ENCODE peak calls at places on chromosomes 13 and 19, in eight cellular contexts. H, U, C, O, W, Y, X and M are unnamed samples.

GRCh38 chr13:113595131-113595530 is 10.6 kb downstream of the TFDP1 start:
- DNase-seq in H (no peak), U (peak; percentile 15), C (peak; percentile 1), O (no peak), W (no peak), Y (no peak), X (no peak), M (peak; percentile 6)

GRCh38 chr13:94020833-94021232 is 458.6 kb downstream of the DCT start:
- DNase-seq in H (no peak), U (no peak), C (no peak), O (no peak), W (no peak), Y (no peak), X (no peak), M (no peak)

GRCh38 chr13:40517486-40518311 is 148.7 kb downstream of the FOXO1 start:
- DNase-seq in H (no peak), U (no peak), C (no peak), O (no peak), W (peak; percentile 26), Y (no peak), X (no peak), M (no peak)

GRCh38 chr13:30918662-30919405 is 12.8 kb downstream of the MEDAG start:
- DNase-seq in H (no peak), U (no peak), C (no peak), O (no peak), W (no peak), Y (no peak), X (no peak), M (no peak)

GRCh38 chr19:17841810-17842662 is 5.7 kb downstream of the JAK3 start:
- DNase-seq in H (peak; percentile 78), U (peak; percentile 71), C (peak; percentile 74), O (no peak), W (peak; percentile 79), Y (no peak), X (peak; percentile 76), M (peak; percentile 69)

GRCh38 chr13:41017744-41018582 is 1.2 kb downstream of the ELF1 start:
- DNase-seq in H (no peak), U (no peak), C (no peak), O (no peak), W (peak; percentile 66), Y (no peak), X (no peak), M (no peak)

GRCh38 chr19:7397687-7398086 is 49.0 kb downstream of the ARHGEF18 start:
- DNase-seq in H (no peak), U (no peak), C (no peak), O (no peak), W (no peak), Y (no peak), X (no peak), M (no peak)

GRCh38 chr13:78762825-78763224 is 103.9 kb upstream of the OBI1 start:
- DNase-seq in H (no peak), U (no peak), C (no peak), O (no peak), W (no peak), Y (no peak), X (no peak), M (no peak)

DNA sequence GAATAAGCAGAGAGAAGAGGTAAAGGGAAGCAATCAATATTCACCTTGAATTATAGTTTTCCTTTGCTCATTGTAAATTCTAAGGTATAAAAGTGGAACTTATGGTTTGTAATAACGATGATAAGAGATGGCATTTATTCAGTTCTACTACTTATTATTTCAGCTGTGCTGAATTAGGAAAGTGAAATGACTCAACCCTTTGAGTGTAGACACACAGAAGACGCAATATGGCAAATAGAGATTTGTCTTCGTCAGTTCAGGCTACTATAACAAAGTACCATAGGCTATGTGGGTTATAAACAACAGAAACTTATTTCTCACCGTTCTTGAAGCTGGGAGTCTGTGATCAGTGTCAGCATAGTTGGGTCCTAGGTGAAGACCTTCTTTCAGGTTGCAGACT is 713.0 kb upstream of the PCDH9 start:
- DNase-seq in H (no peak), U (no peak), C (no peak), O (no peak), W (no peak), Y (no peak), X (no peak), M (no peak)
- H3K27ac ChIP-seq in H (no peak overlapping the region), U (no peak overlapping the region), C (no peak overlapping the region), O (no peak overlapping the region), W (no peak overlapping the region), Y (no peak overlapping the region), X (no peak overlapping the region), M (no peak overlapping the region)

GRCh38 chr19:43425567-43426392 is 11.1 kb downstream of the TEX101 start:
- DNase-seq in H (no peak), U (peak; percentile 90), C (no peak), O (no peak), W (peak; percentile 7), Y (no peak), X (no peak), M (no peak)
- TF ChIP-seq CTCF in H (peak; percentile 23), U (peak; percentile 23), C (no peak), O (no peak), W (peak; percentile 68), Y (peak; percentile 44), X (peak; percentile 29), M (peak; percentile 50)

GRCh38 chr19:47729799-47730520 is 15.4 kb upstream of the NOP53 start:
- DNase-seq in H (peak; percentile 89), U (peak; percentile 58), C (peak; percentile 83), O (no peak), W (no peak), Y (no peak), X (peak; percentile 88), M (no peak)
- H3K4me3 ChIP-seq in H (peak overlapping the region; percentile 24), U (no peak overlapping the region), C (no peak overlapping the region), O (peak overlapping the region; percentile 72), W (no peak overlapping the region), Y (no peak overlapping the region), X (peak overlapping the region; percentile 26), M (no peak overlapping the region)

GRCh38 chr13:23506071-23506820 is 64.0 kb upstream of the TNFRSF19 start:
- DNase-seq in H (peak; percentile 37), U (no peak), C (no peak), O (no peak), W (no peak), Y (no peak), X (no peak), M (no peak)
- H3K27ac ChIP-seq in H (peak overlapping the region; percentile 50), U (no peak overlapping the region), C (no peak overlapping the region), O (no peak overlapping the region), W (no peak overlapping the region), Y (no peak overlapping the region), X (peak overlapping the region; percentile 59), M (no peak overlapping the region)

DNA sequence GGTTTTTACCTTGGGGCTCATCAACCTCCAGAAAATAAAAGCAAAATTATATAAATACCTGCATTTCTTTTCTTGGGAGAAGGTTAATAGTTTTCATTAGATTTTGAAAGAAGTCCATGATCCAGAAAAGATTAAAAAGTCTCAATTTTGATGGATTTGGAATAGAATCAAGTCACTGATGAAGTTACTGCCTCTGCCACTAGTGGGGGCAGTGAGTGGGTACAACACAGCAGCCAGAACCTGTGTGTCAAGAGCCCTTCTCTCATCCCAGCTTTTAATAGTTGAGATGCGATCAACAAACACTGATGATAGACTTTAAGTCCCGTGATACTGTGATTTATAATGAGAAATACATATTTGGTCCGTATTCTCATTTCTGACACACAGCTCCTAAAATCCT is 686.7 kb downstream of the DIAPH3 start:
- DNase-seq in H (no peak), U (no peak), C (no peak), O (no peak), W (peak; percentile 5), Y (no peak), X (no peak), M (peak; percentile 7)
- TF ChIP-seq CTCF in H (peak; percentile 26), U (no peak), C (no peak), O (no peak), W (peak; percentile 71), Y (no peak), X (peak; percentile 29), M (peak; percentile 19)

GRCh38 chr19:4596033-4596904 is 36.8 kb upstream of the SEMA6B start:
- DNase-seq in H (no peak), U (no peak), C (peak; percentile 78), O (no peak), W (no peak), Y (no peak), X (no peak), M (peak; percentile 85)

GRCh38 chr19:4598712-4599111 is 39.2 kb upstream of the SEMA6B start:
- DNase-seq in H (no peak), U (no peak), C (no peak), O (no peak), W (no peak), Y (no peak), X (no peak), M (no peak)

GRCh38 chr19:4597278-4597974 is 37.9 kb upstream of the SEMA6B start:
- DNase-seq in H (no peak), U (no peak), C (no peak), O (no peak), W (no peak), Y (no peak), X (no peak), M (peak; percentile 75)

GRCh38 chr19:4600082-4600481 is 39.2 kb upstream of the TNFAIP8L1 start:
- DNase-seq in H (no peak), U (no peak), C (no peak), O (no peak), W (no peak), Y (no peak), X (no peak), M (no peak)

GRCh38 chr19:4597975-4598671 is 38.6 kb upstream of the SEMA6B start:
- DNase-seq in H (peak; percentile 55), U (peak; percentile 53), C (no peak), O (no peak), W (peak; percentile 75), Y (peak; percentile 33), X (no peak), M (peak; percentile 82)
- H3K4me3 ChIP-seq in H (peak overlapping the region; percentile 8), U (peak overlapping the region; percentile 10), C (no peak overlapping the region), O (peak overlapping the region; percentile 35), W (peak overlapping the region; percentile 53), Y (no peak overlapping the region), X (peak overlapping the region; percentile 27), M (peak overlapping the region; percentile 41)

GRCh38 chr19:9140159-9140874 is at the start of gene ZNF317:
- DNase-seq in H (peak; percentile 94), U (peak; percentile 98), C (peak; percentile 95), O (peak; percentile 94), W (peak; percentile 96), Y (peak; percentile 84), X (peak; percentile 95), M (peak; percentile 89)
- H3K27ac ChIP-seq in H (peak within 1 kb of the TSS; percentile 81), U (peak within 1 kb of the TSS; percentile 86), C (peak within 1 kb of the TSS; percentile 90), O (peak within 1 kb of the TSS; percentile 75), W (peak within 1 kb of the TSS; percentile 37), Y (peak within 1 kb of the TSS; percentile 86), X (peak within 1 kb of the TSS; percentile 88), M (peak within 1 kb of the TSS; percentile 88)

DNA sequence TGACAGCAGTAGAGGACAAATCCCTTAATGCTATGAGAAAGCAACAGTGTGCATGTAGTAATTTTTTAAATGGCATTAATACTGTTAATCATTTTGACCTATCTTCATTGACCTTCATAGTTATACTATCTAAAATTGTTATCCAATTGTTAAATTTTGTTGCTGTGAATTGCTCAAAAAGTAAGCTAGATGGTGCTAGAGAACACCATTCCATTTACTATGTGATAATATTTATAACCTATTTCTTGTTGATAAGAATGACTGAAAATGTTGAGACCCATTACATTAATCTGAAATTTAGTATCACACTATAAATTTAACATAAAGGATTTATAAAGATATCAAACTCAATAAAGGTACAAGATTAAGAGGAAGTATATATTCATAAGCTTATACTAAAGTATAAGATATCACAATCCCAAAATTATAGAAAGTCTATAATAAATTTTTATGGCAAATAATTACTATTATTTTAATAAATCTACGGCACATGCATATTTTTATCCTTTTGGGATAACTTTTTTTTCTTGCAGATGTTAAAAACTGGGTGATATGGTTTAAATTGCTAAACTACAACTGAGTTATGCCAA is 1573.3 kb downstream of the PCDH9 start:
- DNase-seq in H (no peak), U (no peak), C (no peak), O (no peak), W (peak; percentile 6), Y (no peak), X (no peak), M (no peak)
- TF ChIP-seq CTCF in H (peak; percentile 67), U (no peak), C (no peak), O (peak; percentile 38), W (peak; percentile 79), Y (no peak), X (peak; percentile 61), M (no peak)